ENCODE peak calls at places on chromosomes 3 and 15, in eight cellular contexts. V, J, Y, Z, G, C, Q and D are unnamed samples. For H3K4me1, the result is how much of the 10 kb centered on the place peaks cover.

GRCh38 chr3:37435572-37435971 is 261.2 kb upstream of the LRRFIP2 start:
- DNase-seq in V (no peak), J (no peak), Y (no peak), Z (no peak), G (no peak), C (no peak), Q (no peak), D (no peak)

GRCh38 chr3:882526-882925 is 210.3 kb upstream of the CNTN6 start:
- DNase-seq in V (no peak), J (no peak), Y (peak), Z (no peak), G (no peak), C (no peak), Q (no peak), D (no peak)

GRCh38 chr3:164380156-164380555 is 698.1 kb downstream of the SI start:
- DNase-seq in V (no peak), J (no peak), Y (no peak), Z (no peak), G (no peak), C (no peak), Q (no peak), D (no peak)

GRCh38 chr3:43997788-43998373 is 243.8 kb upstream of the TOPAZ1 start:
- DNase-seq in V (no peak), J (no peak), Y (no peak), Z (no peak), G (no peak), C (no peak), Q (no peak), D (no peak)

GRCh38 chr3:159455741-159456181 is 532.9 kb upstream of the IL12A start:
- DNase-seq in V (no peak), J (no peak), Y (peak), Z (no peak), G (no peak), C (no peak), Q (no peak), D (no peak)

GRCh38 chr3:55309336-55309735 is 177.8 kb downstream of the WNT5A start:
- DNase-seq in V (no peak), J (no peak), Y (peak), Z (no peak), G (no peak), C (no peak), Q (no peak), D (no peak)

GRCh38 chr15:41915203-41915994 is 21.5 kb upstream of the SPTBN5 start:
- DNase-seq in V (no peak), J (no peak), Y (no peak), Z (no peak), G (no peak), C (no peak), Q (no peak), D (no peak)

GRCh38 chr3:27345493-27345892 is 23.7 kb downstream of the NEK10 start:
- DNase-seq in V (no peak), J (no peak), Y (no peak), Z (no peak), G (no peak), C (no peak), Q (peak), D (no peak)

GRCh38 chr3:71784914-71785593 is at the start of gene PROK2:
- DNase-seq in V (no peak), J (no peak), Y (no peak), Z (peak), G (peak), C (no peak), Q (no peak), D (no peak)

GRCh38 chr15:28935316-28935715 is 49.5 kb downstream of the APBA2 start:
- DNase-seq in V (peak), J (no peak), Y (no peak), Z (no peak), G (peak), C (no peak), Q (no peak), D (no peak)

GRCh38 chr15:93017521-93017920 is 71.5 kb downstream of the RGMA start:
- DNase-seq in V (no peak), J (no peak), Y (no peak), Z (no peak), G (no peak), C (no peak), Q (no peak), D (no peak)

GRCh38 chr3:172201136-172201989 is 162.0 kb downstream of the FNDC3B start:
- DNase-seq in V (peak), J (no peak), Y (peak), Z (peak), G (no peak), C (peak), Q (peak), D (peak)

GRCh38 chr15:53978248-53978906 is at the start of gene UNC13C:
- DNase-seq in V (peak), J (no peak), Y (no peak), Z (peak), G (no peak), C (peak), Q (peak), D (peak)

GRCh38 chr3:40387001-40387894 is at the start of gene ENTPD3:
- DNase-seq in V (no peak), J (peak), Y (no peak), Z (no peak), G (peak), C (peak), Q (peak), D (peak)

GRCh38 chr3:128382221-128382807 is 84.4 kb downstream of the DNAJB8 start:
- DNase-seq in V (peak), J (no peak), Y (no peak), Z (no peak), G (no peak), C (peak), Q (peak), D (peak)

GRCh38 chr3:132710311-132710710 is 11.9 kb downstream of the NPHP3 start:
- DNase-seq in V (no peak), J (no peak), Y (no peak), Z (no peak), G (no peak), C (no peak), Q (no peak), D (no peak)

GRCh38 chr15:40389824-40390595 is 7.5 kb downstream of the KNSTRN start:
- DNase-seq in V (no peak), J (no peak), Y (no peak), Z (no peak), G (no peak), C (no peak), Q (no peak), D (no peak)

GRCh38 chr15:92904832-92905640 is 4.9 kb downstream of the CHD2 start:
- DNase-seq in V (no peak), J (no peak), Y (no peak), Z (no peak), G (no peak), C (no peak), Q (no peak), D (no peak)

GRCh38 chr15:80743189-80743833 is 35.9 kb upstream of the CEMIP start:
- DNase-seq in V (no peak), J (no peak), Y (no peak), Z (no peak), G (no peak), C (no peak), Q (peak), D (no peak)

GRCh38 chr3:103906304-103906703 is 1460.4 kb upstream of the ALCAM start:
- DNase-seq in V (no peak), J (no peak), Y (no peak), Z (no peak), G (no peak), C (no peak), Q (no peak), D (no peak)

GRCh38 chr3:15815696-15816095 is 17.9 kb upstream of the ANKRD28 start:
- DNase-seq in V (no peak), J (no peak), Y (peak), Z (no peak), G (peak), C (no peak), Q (no peak), D (no peak)

GRCh38 chr3:15808679-15809078 is 10.9 kb upstream of the ANKRD28 start:
- DNase-seq in V (no peak), J (no peak), Y (no peak), Z (no peak), G (no peak), C (no peak), Q (no peak), D (no peak)

GRCh38 chr3:15809313-15809712 is 11.5 kb upstream of the ANKRD28 start:
- DNase-seq in V (no peak), J (no peak), Y (no peak), Z (no peak), G (no peak), C (no peak), Q (no peak), D (no peak)

GRCh38 chr3:15810702-15811101 is 12.9 kb upstream of the ANKRD28 start:
- DNase-seq in V (no peak), J (no peak), Y (no peak), Z (no peak), G (no peak), C (no peak), Q (no peak), D (no peak)

GRCh38 chr3:15812183-15812582 is 14.4 kb upstream of the ANKRD28 start:
- DNase-seq in V (no peak), J (no peak), Y (no peak), Z (no peak), G (peak), C (no peak), Q (no peak), D (no peak)
- H3K4me1 ChIP-seq in V (under half), J (under half), Y (under half), Z (under half), G (under half), C (under half), Q (under half), D (under half)

GRCh38 chr15:74872702-74873035 is 496 bp downstream of the SCAMP2 start:
- DNase-seq in V (no peak), J (peak), Y (no peak), Z (no peak), G (no peak), C (no peak), Q (no peak), D (no peak)

GRCh38 chr15:74873036-74873755 is at the start of gene SCAMP2:
- DNase-seq in V (peak), J (peak), Y (peak), Z (peak), G (peak), C (peak), Q (peak), D (peak)

GRCh38 chr15:74869726-74870407 is 3.3 kb downstream of the SCAMP2 start:
- DNase-seq in V (peak), J (no peak), Y (no peak), Z (peak), G (no peak), C (peak), Q (peak), D (peak)

GRCh38 chr15:74869372-74869725 is 3.8 kb downstream of the SCAMP2 start:
- DNase-seq in V (no peak), J (no peak), Y (no peak), Z (no peak), G (no peak), C (no peak), Q (no peak), D (no peak)

DNA sequence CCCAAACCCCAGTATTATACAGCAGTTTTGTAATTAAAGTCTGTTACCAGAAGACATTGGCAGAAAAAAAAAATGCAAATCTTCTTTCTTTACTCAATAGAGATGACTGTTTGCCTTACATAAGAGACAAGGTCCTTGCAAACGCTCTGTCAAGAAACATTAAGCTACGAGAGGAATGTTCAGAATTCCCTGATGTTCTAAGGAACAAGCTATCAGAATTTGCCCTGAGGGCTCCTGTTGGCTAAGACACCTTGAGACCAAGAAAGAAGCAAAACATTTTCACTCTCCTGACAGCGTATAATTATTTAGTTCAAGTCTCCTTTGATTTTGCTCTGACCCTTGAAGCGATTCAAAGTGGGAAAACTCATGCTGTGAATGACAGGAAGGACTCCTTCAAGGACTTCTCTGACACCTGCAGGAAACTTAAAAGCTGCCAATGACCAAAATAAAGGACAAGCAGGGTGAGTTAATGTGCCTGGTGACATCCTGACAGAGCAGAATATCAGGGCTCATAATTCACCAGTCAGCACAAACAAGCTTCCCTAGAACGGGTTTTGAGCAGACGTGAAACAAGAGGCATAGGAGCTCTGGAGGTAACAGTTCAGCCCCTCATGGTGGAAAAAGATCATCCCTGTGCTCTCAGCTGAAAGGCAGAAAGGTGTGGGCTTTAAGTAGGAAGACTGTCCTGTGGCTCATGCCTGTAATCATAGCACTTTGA is 2.5 kb downstream of the SCAMP2 start:
- DNase-seq in V (no peak), J (no peak), Y (no peak), Z (no peak), G (no peak), C (no peak), Q (no peak), D (peak)
- H3K27ac ChIP-seq in V (no peak), J (no peak), Y (no peak), Z (peak), G (peak), C (peak), Q (peak), D (peak)

DNA sequence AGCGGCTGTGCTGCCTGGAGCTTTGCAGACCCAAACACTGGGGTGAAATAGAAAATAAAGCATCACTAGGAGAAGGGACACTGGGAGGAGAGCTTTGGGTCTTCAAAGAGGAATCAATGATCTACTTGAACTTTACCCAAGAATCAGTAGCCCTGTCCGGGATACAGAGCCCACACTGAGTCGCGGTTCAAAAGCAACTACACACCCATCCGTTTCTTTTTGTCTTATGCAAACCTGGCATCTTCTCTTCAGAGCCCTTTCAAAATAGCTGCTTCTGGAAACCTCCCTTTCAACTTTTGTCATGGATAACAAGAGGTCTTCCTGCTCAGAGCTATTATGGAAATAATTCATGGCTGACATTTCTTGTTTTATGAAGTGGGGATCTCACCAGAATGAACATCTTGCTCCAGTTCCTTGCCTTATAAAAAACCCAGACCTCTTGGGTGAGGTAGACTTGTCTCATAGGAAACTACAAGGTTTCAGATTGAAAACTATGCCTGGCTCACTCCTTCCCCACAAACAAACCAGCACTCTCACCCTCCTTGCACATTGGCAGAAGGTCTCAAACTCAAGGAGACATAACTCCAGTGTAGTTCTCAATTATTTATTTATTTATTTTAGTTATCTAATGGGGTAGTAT is 115.1 kb upstream of the ARHGEF3 start:
- DNase-seq in V (no peak), J (no peak), Y (no peak), Z (no peak), G (no peak), C (no peak), Q (no peak), D (no peak)
- H3K4me1 ChIP-seq in V (under half), J (under half), Y (under half), Z (under half), G (under half), C (under half), Q (under half), D (under half)

GRCh38 chr15:75620776-75621536 is 4.6 kb downstream of the SNUPN start:
- DNase-seq in V (peak), J (no peak), Y (peak), Z (peak), G (no peak), C (peak), Q (peak), D (peak)

GRCh38 chr15:75620043-75620775 is 5.3 kb downstream of the SNUPN start:
- DNase-seq in V (peak), J (no peak), Y (peak), Z (no peak), G (no peak), C (peak), Q (peak), D (peak)

GRCh38 chr15:75616766-75617165 is 8.8 kb downstream of the SNUPN start:
- DNase-seq in V (no peak), J (no peak), Y (no peak), Z (no peak), G (no peak), C (no peak), Q (no peak), D (no peak)

GRCh38 chr15:75625542-75626347 is at the start of gene SNUPN:
- DNase-seq in V (peak), J (peak), Y (peak), Z (peak), G (peak), C (peak), Q (peak), D (peak)

DNA sequence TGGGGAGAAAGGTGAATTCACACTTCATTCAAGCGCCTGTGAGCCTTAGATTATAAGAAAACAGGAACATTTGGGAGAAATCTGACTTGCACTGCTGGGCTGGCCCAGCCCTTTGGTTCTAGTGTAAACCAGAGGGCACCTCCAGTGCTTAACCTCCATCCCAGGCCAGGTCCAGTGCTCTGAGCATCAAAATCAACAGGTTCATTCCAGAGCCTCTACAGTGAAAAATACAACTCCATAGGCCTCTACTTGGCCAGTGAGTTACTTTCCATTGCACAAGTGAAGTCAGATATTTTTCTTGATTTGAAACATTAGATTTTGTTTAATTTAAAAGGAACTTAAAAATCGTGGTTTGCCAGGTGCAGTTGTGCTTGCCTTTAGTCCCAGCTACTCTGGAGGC is 3.0 kb downstream of the SNUPN start:
- DNase-seq in V (no peak), J (no peak), Y (no peak), Z (no peak), G (no peak), C (no peak), Q (no peak), D (no peak)
- H3K27ac ChIP-seq in V (no peak), J (no peak), Y (no peak), Z (no peak), G (peak), C (no peak), Q (no peak), D (no peak)

DNA sequence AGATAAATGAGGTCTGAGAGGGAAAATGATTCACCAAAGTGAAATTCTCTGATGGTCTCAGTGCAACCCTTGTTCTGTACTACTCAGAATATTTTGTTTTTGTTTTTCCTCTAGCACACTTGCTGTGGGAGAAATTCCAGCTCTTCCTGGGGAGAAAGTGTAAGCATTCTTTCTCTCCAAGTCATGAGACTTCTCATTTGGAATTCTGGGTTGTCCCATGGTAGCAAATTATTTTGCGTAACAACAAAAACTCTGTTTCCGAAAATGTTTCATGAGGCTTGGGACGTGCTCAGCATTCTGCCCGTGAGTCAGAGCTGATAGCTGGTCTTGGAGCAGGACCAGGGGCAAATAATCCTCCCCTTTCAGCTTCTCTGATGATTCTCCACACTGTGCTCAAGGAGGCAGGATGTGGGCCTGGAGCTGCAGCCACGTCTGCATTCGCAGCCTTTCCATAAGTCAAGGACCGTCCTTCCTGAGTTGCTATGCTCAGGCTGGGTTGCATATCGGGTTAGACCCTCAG is 70.3 kb downstream of the SENP2 start:
- DNase-seq in V (peak), J (no peak), Y (peak), Z (no peak), G (no peak), C (peak), Q (peak), D (peak)
- H3K4me1 ChIP-seq in V (under half), J (under half), Y (half or more), Z (under half), G (under half), C (under half), Q (under half), D (under half)

GRCh38 chr15:76576526-76577279 is 240.1 kb downstream of the ISL2 start:
- DNase-seq in V (peak), J (no peak), Y (peak), Z (peak), G (no peak), C (peak), Q (peak), D (peak)
- H3K27ac ChIP-seq in V (no peak), J (no peak), Y (no peak), Z (no peak), G (no peak), C (no peak), Q (peak), D (peak)

GRCh38 chr3:48034000-48034516 is 17.8 kb upstream of the MAP4 start:
- DNase-seq in V (no peak), J (no peak), Y (peak), Z (no peak), G (no peak), C (peak), Q (no peak), D (no peak)
- H3K4me1 ChIP-seq in V (under half), J (under half), Y (under half), Z (half or more), G (under half), C (under half), Q (under half), D (under half)

DNA sequence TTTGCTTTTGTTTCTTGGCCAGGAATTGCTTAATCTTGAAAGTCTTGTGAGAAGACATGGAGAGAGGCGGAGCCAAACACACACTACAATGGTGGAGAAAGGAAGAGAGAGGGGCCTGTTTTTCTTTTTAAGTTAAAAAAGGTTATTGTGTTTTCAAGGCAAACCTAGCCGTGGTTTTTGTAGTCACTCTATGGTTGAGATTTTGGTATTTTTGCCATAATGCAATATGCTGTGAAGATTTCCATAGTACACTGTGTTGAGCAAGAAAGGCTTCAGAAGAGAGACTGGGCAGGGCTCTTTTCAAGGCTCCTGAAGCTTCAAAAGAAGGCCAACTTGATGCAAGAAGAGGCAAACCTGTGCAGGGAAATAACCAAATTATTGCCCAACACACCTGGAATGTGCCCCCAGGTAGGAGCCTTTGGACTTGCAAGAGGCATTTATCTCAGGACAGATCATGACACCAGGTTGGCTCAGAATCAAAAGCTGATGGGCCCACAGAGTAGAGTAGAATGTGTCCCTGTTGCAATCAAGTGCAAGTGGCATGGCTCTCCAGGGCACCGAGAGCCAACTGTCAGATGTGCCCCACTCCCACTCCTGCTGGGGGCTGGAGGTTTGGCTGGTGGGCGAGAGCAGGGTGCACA is 22.1 kb downstream of the AMOTL2 start:
- DNase-seq in V (peak), J (no peak), Y (no peak), Z (peak), G (no peak), C (peak), Q (no peak), D (no peak)
- H3K27ac ChIP-seq in V (no peak), J (no peak), Y (no peak), Z (peak), G (no peak), C (peak), Q (peak), D (peak)